ENCODE peak calls at places on chromosomes 5 and 9, in ten cellular contexts. C, I, E, X, P, S, Z, B, G and W are unnamed samples.

GRCh38 chr5:50967388-50968039 is 301.1 kb downstream of the PARP8 start:
- DNase-seq in C (no peak), I (no peak), E (peak), X (no peak), P (no peak), S (no peak), Z (no peak), B (no peak), G (no peak), W (peak)

GRCh38 chr5:178499352-178499751 is 90.8 kb downstream of the COL23A1 start:
- DNase-seq in C (no peak), I (no peak), E (no peak), X (no peak), P (no peak), S (no peak), Z (no peak), B (no peak), G (no peak), W (no peak)

GRCh38 chr5:78843436-78843835 is 141.7 kb downstream of the ARSB start:
- DNase-seq in C (no peak), I (no peak), E (no peak), X (no peak), P (no peak), S (no peak), Z (no peak), B (no peak), G (no peak), W (no peak)

GRCh38 chr9:3074247-3074646 is 230.4 kb upstream of the PUM3 start:
- DNase-seq in C (peak), I (no peak), E (peak), X (no peak), P (no peak), S (no peak), Z (no peak), B (peak), G (no peak), W (peak)

GRCh38 chr5:76199321-76200318 is 116.4 kb downstream of the SV2C start:
- DNase-seq in C (no peak), I (no peak), E (no peak), X (no peak), P (no peak), S (no peak), Z (no peak), B (no peak), G (no peak), W (no peak)

GRCh38 chr9:16787724-16788123 is 82.7 kb downstream of the BNC2 start:
- DNase-seq in C (no peak), I (no peak), E (peak), X (no peak), P (no peak), S (no peak), Z (no peak), B (no peak), G (peak), W (no peak)

GRCh38 chr9:34559616-34560546 is 29.6 kb downstream of the CNTFR start:
- DNase-seq in C (peak), I (no peak), E (peak), X (no peak), P (peak), S (no peak), Z (peak), B (no peak), G (no peak), W (peak)

GRCh38 chr9:79682076-79682736 is 110.4 kb downstream of the TLE4 start:
- DNase-seq in C (no peak), I (no peak), E (no peak), X (no peak), P (no peak), S (peak), Z (no peak), B (no peak), G (no peak), W (no peak)

GRCh38 chr5:102958481-102959011 is 161.4 kb downstream of the GIN1 start:
- DNase-seq in C (peak), I (no peak), E (peak), X (no peak), P (no peak), S (no peak), Z (peak), B (no peak), G (peak), W (peak)

GRCh38 chr9:129555512-129556203 is 65.2 kb downstream of the C9orf50 start:
- DNase-seq in C (no peak), I (no peak), E (no peak), X (no peak), P (peak), S (no peak), Z (no peak), B (no peak), G (no peak), W (peak)

GRCh38 chr9:38228331-38229122 is 159.5 kb upstream of the SHB start:
- DNase-seq in C (no peak), I (no peak), E (no peak), X (no peak), P (no peak), S (no peak), Z (no peak), B (no peak), G (no peak), W (no peak)

GRCh38 chr9:112404367-112404979 is 24.6 kb downstream of the HSDL2 start:
- DNase-seq in C (no peak), I (no peak), E (peak), X (no peak), P (no peak), S (no peak), Z (no peak), B (no peak), G (peak), W (no peak)

GRCh38 chr5:90484540-90484939 is 9.9 kb downstream of the POLR3G start:
- DNase-seq in C (no peak), I (no peak), E (peak), X (no peak), P (no peak), S (no peak), Z (no peak), B (no peak), G (no peak), W (no peak)

GRCh38 chr5:135576075-135576599 is 2.7 kb downstream of the CXCL14 start:
- DNase-seq in C (no peak), I (no peak), E (peak), X (no peak), P (no peak), S (no peak), Z (no peak), B (no peak), G (no peak), W (no peak)

GRCh38 chr5:76547242-76547890 is 75.8 kb downstream of the F2RL2 start:
- DNase-seq in C (no peak), I (no peak), E (no peak), X (peak), P (no peak), S (no peak), Z (no peak), B (peak), G (no peak), W (no peak)

GRCh38 chr5:147403659-147404640 is 105.9 kb downstream of the DPYSL3 start:
- DNase-seq in C (peak), I (peak), E (peak), X (no peak), P (peak), S (no peak), Z (peak), B (peak), G (peak), W (peak)

GRCh38 chr5:153476767-153477166 is 13.7 kb upstream of the GRIA1 start:
- DNase-seq in C (peak), I (no peak), E (peak), X (no peak), P (no peak), S (no peak), Z (peak), B (peak), G (peak), W (no peak)

GRCh38 chr5:172361566-172362238 is 78.1 kb upstream of the UBTD2 start:
- DNase-seq in C (peak), I (peak), E (peak), X (no peak), P (no peak), S (no peak), Z (peak), B (peak), G (peak), W (peak)

GRCh38 chr9:126373241-126373640 is 46.6 kb downstream of the MVB12B start:
- DNase-seq in C (no peak), I (peak), E (peak), X (no peak), P (no peak), S (no peak), Z (no peak), B (no peak), G (no peak), W (no peak)

GRCh38 chr5:133147411-133147810 is 95.6 kb downstream of the HSPA4 start:
- DNase-seq in C (peak), I (no peak), E (no peak), X (no peak), P (no peak), S (no peak), Z (no peak), B (no peak), G (no peak), W (no peak)

GRCh38 chr5:68464424-68464823 is 248.9 kb downstream of the PIK3R1 start:
- DNase-seq in C (peak), I (peak), E (peak), X (peak), P (no peak), S (no peak), Z (no peak), B (no peak), G (no peak), W (peak)

GRCh38 chr9:128505414-128505765 is 871 bp downstream of the GLE1 start:
- DNase-seq in C (no peak), I (peak), E (peak), X (no peak), P (no peak), S (no peak), Z (no peak), B (no peak), G (no peak), W (no peak)

GRCh38 chr9:134192311-134192950 is 28.1 kb upstream of the RNU6ATAC start:
- DNase-seq in C (no peak), I (no peak), E (no peak), X (no peak), P (peak), S (no peak), Z (no peak), B (no peak), G (no peak), W (no peak)

GRCh38 chr9:95552241-95552640 is 35.5 kb upstream of the PTCH1 start:
- DNase-seq in C (no peak), I (no peak), E (no peak), X (no peak), P (no peak), S (no peak), Z (no peak), B (no peak), G (no peak), W (no peak)